ENCODE peak calls at places on chromosomes 2 and 18, in five cellular contexts. Z, R, M, X and I are unnamed samples.

GRCh38 chr2:112187805-112188596 is 49.8 kb downstream of the FBLN7 start:
- DNase-seq in Z (no peak), R (no peak), M (no peak), X (no peak), I (no peak)

GRCh38 chr2:103789716-103790085 is 1027.9 kb downstream of the TMEM182 start:
- DNase-seq in Z (no peak), R (peak), M (no peak), X (no peak), I (no peak)

GRCh38 chr2:73232471-73233153 is 427 bp downstream of the PRADC1 start:
- DNase-seq in Z (peak), R (no peak), M (no peak), X (no peak), I (no peak)

GRCh38 chr2:100877555-100877954 is 57.6 kb downstream of the NPAS2 start:
- DNase-seq in Z (no peak), R (peak), M (no peak), X (no peak), I (no peak)

GRCh38 chr18:11762429-11762828 is 73.4 kb downstream of the GNAL start:
- DNase-seq in Z (no peak), R (no peak), M (no peak), X (no peak), I (no peak)

GRCh38 chr2:196915512-196916189 is 10.9 kb downstream of the PGAP1 start:
- DNase-seq in Z (no peak), R (no peak), M (no peak), X (no peak), I (no peak)

GRCh38 chr2:10497797-10498251 is 49.7 kb upstream of the ODC1 start:
- DNase-seq in Z (no peak), R (peak), M (peak), X (no peak), I (no peak)

GRCh38 chr2:37168217-37168981 is 11.6 kb upstream of the EIF2AK2 start:
- DNase-seq in Z (no peak), R (peak), M (no peak), X (peak), I (no peak)

GRCh38 chr2:54572636-54573531 is 116.8 kb downstream of the SPTBN1 start:
- DNase-seq in Z (no peak), R (peak), M (no peak), X (no peak), I (no peak)

GRCh38 chr2:1588051-1588993 is 156.0 kb downstream of the PXDN start:
- DNase-seq in Z (no peak), R (no peak), M (no peak), X (no peak), I (peak)

GRCh38 chr2:241670333-241671110 is 16.1 kb downstream of the DTYMK start:
- DNase-seq in Z (no peak), R (no peak), M (no peak), X (no peak), I (no peak)

GRCh38 chr2:60527762-60528161 is 25.7 kb downstream of the BCL11A start:
- DNase-seq in Z (no peak), R (no peak), M (no peak), X (no peak), I (peak)

GRCh38 chr18:39406941-39407340 is 1841.3 kb upstream of the CELF4 start:
- DNase-seq in Z (no peak), R (no peak), M (no peak), X (no peak), I (no peak)

GRCh38 chr2:240567872-240568677 is at the start of gene RNPEPL1:
- DNase-seq in Z (peak), R (no peak), M (peak), X (peak), I (peak)

GRCh38 chr18:50578651-50579050 is 18.8 kb downstream of the MAPK4 start:
- DNase-seq in Z (no peak), R (no peak), M (no peak), X (no peak), I (no peak)

GRCh38 chr2:215698566-215698965 is 262.7 kb upstream of the FN1 start:
- DNase-seq in Z (no peak), R (peak), M (no peak), X (no peak), I (no peak)

GRCh38 chr2:60414731-60415130 is 138.7 kb downstream of the BCL11A start:
- DNase-seq in Z (no peak), R (peak), M (no peak), X (no peak), I (no peak)

GRCh38 chr18:75727479-75727878 is 300.0 kb upstream of the SMIM21 start:
- DNase-seq in Z (no peak), R (peak), M (no peak), X (peak), I (no peak)

GRCh38 chr2:163625632-163626031 is 110.2 kb downstream of the FIGN start:
- DNase-seq in Z (no peak), R (no peak), M (no peak), X (no peak), I (no peak)

GRCh38 chr18:45341454-45341853 is 273.8 kb upstream of the SLC14A2 start:
- DNase-seq in Z (no peak), R (no peak), M (no peak), X (no peak), I (no peak)
- TF ChIP-seq CTCF in Z (no peak), R (peak), M (no peak), X (no peak), I (no peak)

DNA sequence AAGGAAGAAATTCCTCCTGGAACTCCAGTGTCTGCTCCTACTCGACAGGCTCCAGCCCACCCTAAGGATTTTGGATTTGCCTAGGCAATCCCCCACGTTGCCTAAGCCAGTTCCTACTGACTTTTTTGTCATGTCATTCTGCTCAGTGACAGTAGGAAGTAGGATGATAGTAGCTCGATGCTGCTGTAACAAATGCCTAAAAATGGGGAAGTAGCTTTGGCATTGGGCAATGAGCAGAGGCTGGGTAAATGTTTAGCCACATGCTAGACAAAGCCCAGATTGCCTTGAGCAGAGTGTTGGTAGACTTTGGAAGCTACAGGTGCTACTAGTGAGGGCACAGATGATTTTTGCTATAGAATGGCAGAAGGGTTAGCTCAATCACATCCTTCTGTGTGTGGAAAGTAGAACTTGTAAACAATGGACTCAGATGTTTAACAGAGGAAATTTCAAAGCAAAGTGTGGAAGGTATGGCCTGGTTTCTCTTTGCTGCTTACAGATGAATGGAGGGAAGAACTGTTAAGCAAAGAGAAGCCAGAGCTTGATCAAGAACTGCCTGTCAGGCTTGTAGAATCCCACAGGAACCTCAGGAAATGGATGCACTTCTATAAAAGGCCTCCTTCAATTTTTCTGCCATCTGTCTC is 154.8 kb downstream of the RNF144A start:
- DNase-seq in Z (no peak), R (no peak), M (no peak), X (no peak), I (peak)
- TF ChIP-seq CTCF in Z (no peak), R (no peak), M (no peak), X (no peak), I (no peak)

GRCh38 chr2:40488101-40488598 is 36.3 kb upstream of the SLC8A1 start:
- DNase-seq in Z (no peak), R (peak), M (no peak), X (no peak), I (no peak)
- TF ChIP-seq CTCF in Z (peak), R (peak), M (peak), X (no peak), I (peak)

DNA sequence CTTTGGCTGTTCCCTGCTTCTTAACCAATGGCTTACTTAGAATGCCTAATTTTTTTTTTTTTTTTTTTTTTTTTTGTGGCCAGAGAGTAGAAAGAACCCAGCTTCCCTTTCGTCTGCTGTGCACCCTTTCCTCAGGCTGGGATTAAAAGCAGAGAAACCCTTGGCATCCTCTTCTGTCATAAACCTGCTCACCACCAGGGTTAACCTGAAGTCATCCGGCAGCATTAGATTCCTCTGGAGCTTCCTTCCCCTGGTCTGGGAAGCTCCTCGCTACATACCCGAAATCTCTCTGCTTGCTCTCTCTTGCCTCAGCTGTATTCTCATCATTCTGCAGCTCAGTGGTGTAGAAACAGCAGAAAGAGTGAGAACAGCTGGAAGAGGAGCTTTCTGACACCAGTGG is 339.1 kb upstream of the MEIS1 start:
- DNase-seq in Z (no peak), R (no peak), M (no peak), X (no peak), I (no peak)
- TF ChIP-seq CTCF in Z (no peak), R (no peak), M (no peak), X (no peak), I (no peak)

DNA sequence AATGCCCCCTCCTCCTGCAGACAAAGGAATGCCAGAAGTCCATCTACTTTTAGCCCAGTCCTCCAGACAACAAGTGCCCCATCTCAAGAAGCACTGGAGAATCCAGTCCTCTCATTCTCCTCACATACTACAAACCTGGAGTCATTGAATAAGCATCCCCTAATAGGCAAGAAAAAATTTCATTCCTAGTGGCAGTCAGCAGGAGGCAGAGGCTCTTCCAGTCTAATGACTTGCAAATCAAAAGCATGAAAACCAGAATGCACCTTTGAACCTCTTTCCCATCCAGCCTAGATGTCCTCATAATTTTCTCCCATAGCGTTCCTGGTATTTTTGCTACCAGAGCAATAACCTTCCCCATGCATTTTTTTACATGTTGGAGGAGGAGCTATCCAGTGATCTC is 252.7 kb downstream of the TTC32 start:
- DNase-seq in Z (no peak), R (peak), M (no peak), X (no peak), I (no peak)
- TF ChIP-seq CTCF in Z (no peak), R (no peak), M (no peak), X (no peak), I (no peak)

GRCh38 chr2:132415256-132416079 is 1.1 kb upstream of the GPR39 start:
- DNase-seq in Z (no peak), R (peak), M (no peak), X (no peak), I (no peak)

GRCh38 chr2:132416080-132416911 is at the start of gene GPR39:
- DNase-seq in Z (no peak), R (peak), M (peak), X (no peak), I (no peak)

GRCh38 chr2:132420776-132421175 is 4.2 kb downstream of the GPR39 start:
- DNase-seq in Z (no peak), R (no peak), M (no peak), X (no peak), I (no peak)

GRCh38 chr2:132416996-132417395 is 391 bp downstream of the GPR39 start:
- DNase-seq in Z (no peak), R (no peak), M (no peak), X (no peak), I (no peak)

DNA sequence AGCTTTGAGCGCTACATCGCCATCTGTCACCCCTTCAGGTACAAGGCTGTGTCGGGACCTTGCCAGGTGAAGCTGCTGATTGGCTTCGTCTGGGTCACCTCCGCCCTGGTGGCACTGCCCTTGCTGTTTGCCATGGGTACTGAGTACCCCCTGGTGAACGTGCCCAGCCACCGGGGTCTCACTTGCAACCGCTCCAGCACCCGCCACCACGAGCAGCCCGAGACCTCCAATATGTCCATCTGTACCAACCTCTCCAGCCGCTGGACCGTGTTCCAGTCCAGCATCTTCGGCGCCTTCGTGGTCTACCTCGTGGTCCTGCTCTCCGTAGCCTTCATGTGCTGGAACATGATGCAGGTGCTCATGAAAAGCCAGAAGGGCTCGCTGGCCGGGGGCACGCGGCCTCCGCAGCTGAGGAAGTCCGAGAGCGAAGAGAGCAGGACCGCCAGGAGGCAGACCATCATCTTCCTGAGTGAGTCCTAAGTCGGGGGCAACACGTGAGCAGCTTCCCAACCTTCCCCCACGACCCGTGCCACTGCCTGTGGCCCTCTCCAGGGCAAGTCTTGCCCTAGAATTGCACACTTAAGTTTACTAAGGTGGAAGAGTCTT is 928 bp downstream of the GPR39 start:
- DNase-seq in Z (no peak), R (no peak), M (peak), X (no peak), I (no peak)
- TF ChIP-seq CTCF in Z (no peak), R (no peak), M (no peak), X (no peak), I (no peak)

GRCh38 chr2:33671198-33671597 is 72.1 kb upstream of the FAM98A start:
- DNase-seq in Z (no peak), R (no peak), M (no peak), X (no peak), I (no peak)

GRCh38 chr2:33672896-33673295 is 73.8 kb upstream of the FAM98A start:
- DNase-seq in Z (no peak), R (no peak), M (no peak), X (no peak), I (no peak)

GRCh38 chr2:33672389-33672788 is 73.3 kb upstream of the FAM98A start:
- DNase-seq in Z (no peak), R (no peak), M (no peak), X (no peak), I (no peak)

GRCh38 chr2:33670392-33670937 is 71.4 kb upstream of the FAM98A start:
- DNase-seq in Z (no peak), R (no peak), M (no peak), X (no peak), I (no peak)

GRCh38 chr2:33673937-33674336 is 74.8 kb upstream of the FAM98A start:
- DNase-seq in Z (no peak), R (peak), M (no peak), X (no peak), I (no peak)
- TF ChIP-seq CTCF in Z (no peak), R (peak), M (peak), X (peak), I (no peak)

GRCh38 chr2:178208817-178209216 is 14.5 kb downstream of the OSBPL6 start:
- DNase-seq in Z (no peak), R (no peak), M (no peak), X (no peak), I (no peak)
- TF ChIP-seq CTCF in Z (no peak), R (peak), M (peak), X (no peak), I (no peak)

DNA sequence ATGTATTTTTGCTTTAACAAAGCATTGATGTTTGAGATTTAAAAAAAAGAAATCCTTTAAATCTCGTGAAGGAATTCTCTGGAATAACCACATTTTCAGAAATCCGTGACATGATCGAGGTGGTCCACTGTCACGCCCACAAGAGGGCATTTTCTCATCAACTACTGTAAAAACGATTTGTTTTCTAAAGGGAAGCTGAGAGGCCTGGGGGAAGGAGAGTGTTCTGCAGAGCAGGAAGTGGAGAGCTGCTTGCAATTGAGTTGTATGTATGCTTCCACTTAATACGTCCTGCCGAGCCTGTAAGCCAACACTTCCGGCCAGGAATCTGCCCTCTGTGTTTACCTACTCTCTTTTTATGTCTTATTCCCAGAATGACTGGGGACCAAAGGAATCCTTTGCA is 19.4 kb downstream of the KLHL29 start:
- DNase-seq in Z (no peak), R (peak), M (no peak), X (peak), I (no peak)
- TF ChIP-seq CTCF in Z (peak), R (peak), M (peak), X (peak), I (no peak)

GRCh38 chr2:46276652-46277051 is 20.6 kb upstream of the EPAS1 start:
- DNase-seq in Z (no peak), R (no peak), M (no peak), X (no peak), I (no peak)
- TF ChIP-seq CTCF in Z (no peak), R (peak), M (no peak), X (no peak), I (no peak)